ENCODE peak calls at places on chromosomes 16 and 17, in six cellular contexts. M is SK-MEL-5; N is activated CD8-positive, alpha-beta memory T cell treated with anti-CD3 and anti-CD28 coated beads, Interleukin-2, amount 10 ng/mL, durations not matched to agents 7 days and 5 days; L is T-helper 2 cell; I is stimulated activated CD8-positive, alpha-beta memory T cell treated with anti-CD3 and anti-CD28 coated beads, Interleukin-7, amount 100 ng/mL, for 1 hour; B is germinal center. G is an unnamed sample.

GRCh38 chr17:59842901-59843652 is 49.7 kb downstream of the TUBD1 start:
- DNase-seq in M (peak; percentile 93), N (peak; percentile 83), L (peak; percentile 45), I (no peak), B (no peak), G (peak; percentile 39)

GRCh38 chr16:4593069-4593468 is 21.6 kb downstream of the UBALD1 start:
- DNase-seq in M (no peak), N (no peak), L (no peak), I (no peak), B (no peak), G (no peak)

GRCh38 chr16:85847681-85848601 is 48.4 kb downstream of the COX4I1 start:
- DNase-seq in M (no peak), N (no peak), L (no peak), I (no peak), B (no peak), G (no peak)

GRCh38 chr17:55158439-55158838 is 106.3 kb upstream of the HLF start:
- DNase-seq in M (no peak), N (no peak), L (no peak), I (no peak), B (no peak), G (no peak)

GRCh38 chr16:73735018-73735417 is 561.6 kb upstream of the PSMD7 start:
- DNase-seq in M (no peak), N (no peak), L (no peak), I (no peak), B (no peak), G (no peak)

GRCh38 chr17:59620518-59621259 is 994 bp downstream of the CLTC start:
- DNase-seq in M (peak; percentile 83), N (peak; percentile 82), L (peak; percentile 43), I (no peak), B (peak; percentile 28), G (peak; percentile 51)

GRCh38 chr17:14149751-14150150 is 80.4 kb downstream of the COX10 start:
- DNase-seq in M (no peak), N (no peak), L (no peak), I (no peak), B (no peak), G (no peak)

GRCh38 chr16:79217375-79218011 is 383.0 kb downstream of the MAF start:
- DNase-seq in M (no peak), N (peak; percentile 70), L (no peak), I (no peak), B (no peak), G (no peak)

GRCh38 chr16:10240854-10241613 is 58.8 kb upstream of the GRIN2A start:
- DNase-seq in M (no peak), N (no peak), L (no peak), I (no peak), B (no peak), G (no peak)

GRCh38 chr16:65315004-65315398 is 193.1 kb upstream of the CDH11 start:
- DNase-seq in M (no peak), N (no peak), L (no peak), I (no peak), B (no peak), G (no peak)

GRCh38 chr16:9370071-9370491 is 278.6 kb downstream of the HAPSTR1 start:
- DNase-seq in M (no peak), N (no peak), L (no peak), I (no peak), B (no peak), G (no peak)

GRCh38 chr16:10744370-10745030 is 858 bp downstream of the NUBP1 start:
- DNase-seq in M (no peak), N (no peak), L (no peak), I (no peak), B (no peak), G (no peak)

GRCh38 chr17:81020767-81021497 is 14.0 kb upstream of the BAIAP2 start:
- DNase-seq in M (no peak), N (no peak), L (no peak), I (no peak), B (no peak), G (no peak)

GRCh38 chr17:73304971-73305786 is 6.6 kb downstream of the CDC42EP4 start:
- DNase-seq in M (peak; percentile 62), N (no peak), L (no peak), I (no peak), B (no peak), G (no peak)

GRCh38 chr16:255183-255582 is 20.6 kb downstream of the RGS11 start:
- DNase-seq in M (no peak), N (no peak), L (no peak), I (no peak), B (no peak), G (no peak)

GRCh38 chr16:30946671-30947532 is 2.0 kb upstream of the ORAI3 start:
- DNase-seq in M (no peak), N (no peak), L (no peak), I (no peak), B (no peak), G (no peak)

GRCh38 chr17:75691371-75692290 is 24.5 kb downstream of the SAP30BP start:
- DNase-seq in M (no peak), N (peak; percentile 57), L (no peak), I (no peak), B (no peak), G (no peak)

GRCh38 chr16:14489460-14489859 is 140.6 kb downstream of the PARN start:
- DNase-seq in M (peak; percentile 70), N (no peak), L (no peak), I (no peak), B (no peak), G (no peak)

GRCh38 chr16:67207857-67208524 is 9.1 kb downstream of the ELMO3 start:
- DNase-seq in M (no peak), N (no peak), L (no peak), I (no peak), B (no peak), G (no peak)

GRCh38 chr17:58084317-58084981 is 1.2 kb downstream of the DYNLL2 start:
- DNase-seq in M (peak; percentile 61), N (peak; percentile 70), L (peak; percentile 23), I (no peak), B (peak; percentile 71), G (peak; percentile 64)

GRCh38 chr16:24800586-24800985 is 45.2 kb upstream of the SLC5A11 start:
- DNase-seq in M (peak; percentile 69), N (no peak), L (no peak), I (no peak), B (no peak), G (no peak)

GRCh38 chr17:74356640-74357465 is 4.8 kb downstream of the BTBD17 start:
- DNase-seq in M (no peak), N (no peak), L (no peak), I (no peak), B (no peak), G (no peak)

GRCh38 chr17:57988301-57989010 is 402 bp upstream of the VEZF1 start:
- DNase-seq in M (peak; percentile 64), N (peak; percentile 77), L (peak; percentile 48), I (peak; percentile 38), B (peak; percentile 90), G (peak; percentile 86)

GRCh38 chr16:57025941-57026777 is 36.8 kb downstream of the NLRC5 start:
- DNase-seq in M (no peak), N (no peak), L (no peak), I (no peak), B (no peak), G (no peak)

GRCh38 chr16:2194852-2195315 is 1.5 kb downstream of the CASKIN1 start:
- DNase-seq in M (peak; percentile 63), N (peak; percentile 69), L (no peak), I (peak; percentile 19), B (peak; percentile 50), G (peak; percentile 75)

GRCh38 chr17:47725446-47726109 is 7.5 kb upstream of the TBX21 start:
- DNase-seq in M (no peak), N (no peak), L (no peak), I (no peak), B (no peak), G (no peak)

GRCh38 chr17:64202683-64203430 is 60.2 kb downstream of the TEX2 start:
- DNase-seq in M (peak; percentile 95), N (no peak), L (no peak), I (no peak), B (no peak), G (no peak)

G was measured in GM10248.